ENCODE peak calls at places on chromosomes 13 and 19, in four cellular contexts. Z is breast epithelium; B is left lung; F is CD8-positive, alpha-beta T cell. E is an unnamed sample.

GRCh38 chr19:45391346-45391745 is 13.5 kb downstream of the PPP1R13L start:
- DNase-seq in B (no peak), Z (no peak), F (no peak), E (no peak)

GRCh38 chr13:44710576-44710975 is 134.4 kb upstream of the TSC22D1 start:
- DNase-seq in F (no peak), Z (no peak), B (no peak), E (no peak)

GRCh38 chr13:51221674-51222509 is at the start of gene FAM124A:
- DNase-seq in B (no peak), Z (no peak), F (no peak), E (peak)

GRCh38 chr13:113089693-113090414 is 15.7 kb upstream of the F7 start:
- DNase-seq in Z (no peak), F (no peak), B (peak), E (peak)

GRCh38 chr19:47021536-47022139 is 2.0 kb downstream of the NPAS1 start:
- DNase-seq in Z (no peak), B (peak), F (no peak), E (no peak)

GRCh38 chr13:38530492-38530891 is 156.4 kb upstream of the FREM2 start:
- DNase-seq in B (no peak), Z (no peak), F (no peak), E (no peak)

GRCh38 chr19:55372316-55373081 is 2.2 kb upstream of the IL11 start:
- DNase-seq in B (no peak), Z (no peak), F (peak), E (no peak)

GRCh38 chr19:17404621-17405249 is 695 bp downstream of the BST2 start:
- DNase-seq in Z (no peak), F (no peak), B (no peak), E (no peak)

GRCh38 chr19:4524808-4525562 is 6.7 kb upstream of the PLIN4 start:
- DNase-seq in B (peak), Z (no peak), F (peak), E (peak)

GRCh38 chr13:39038569-39038898 is 278 bp downstream of the NHLRC3 start:
- DNase-seq in Z (no peak), B (peak), F (peak), E (peak)

GRCh38 chr19:892243-892996 is 567 bp downstream of the MED16 start:
- DNase-seq in Z (no peak), F (peak), B (no peak), E (peak)

GRCh38 chr19:38690146-38690545 is 42.7 kb downstream of the ACTN4 start:
- DNase-seq in B (no peak), F (no peak), Z (no peak), E (no peak)

GRCh38 chr19:29476528-29476927 is 49.3 kb upstream of the VSTM2B start:
- DNase-seq in F (no peak), Z (no peak), B (no peak), E (no peak)

GRCh38 chr19:45059258-45059965 is 16.9 kb downstream of the ZNF296 start:
- DNase-seq in F (peak), B (no peak), Z (peak), E (no peak)

GRCh38 chr19:17418710-17419109 is 1.1 kb upstream of the MVB12A start:
- DNase-seq in Z (no peak), F (no peak), B (no peak), E (no peak)

GRCh38 chr13:104460553-104460952 is 1394.3 kb upstream of the SLC10A2 start:
- DNase-seq in Z (no peak), B (no peak), F (no peak), E (no peak)

GRCh38 chr13:91904597-91904996 is 506.2 kb downstream of the GPC5 start:
- DNase-seq in Z (no peak), B (no peak), F (no peak), E (no peak)

GRCh38 chr19:7692417-7693088 is 9.4 kb downstream of the FCER2 start:
- DNase-seq in F (peak), Z (no peak), B (no peak), E (no peak)

GRCh38 chr13:75830842-75831241 is 194.7 kb downstream of the LMO7 start:
- DNase-seq in B (no peak), F (no peak), Z (no peak), E (no peak)

GRCh38 chr13:99866781-99867180 is 104.8 kb downstream of the ZIC5 start:
- DNase-seq in B (no peak), Z (no peak), F (no peak), E (no peak)

GRCh38 chr19:644363-644762 is 4.7 kb downstream of the FGF22 start:
- DNase-seq in F (no peak), B (no peak), Z (no peak), E (no peak)

GRCh38 chr19:18435848-18436631 is 1.9 kb downstream of the ISYNA1 start:
- DNase-seq in F (no peak), B (no peak), Z (no peak), E (no peak)

GRCh38 chr19:28880735-28881401 is 332.1 kb downstream of the UQCRFS1 start:
- DNase-seq in Z (no peak), B (no peak), F (no peak), E (no peak)

GRCh38 chr19:18531485-18531884 is 9.6 kb upstream of the ELL start:
- DNase-seq in Z (no peak), B (no peak), F (no peak), E (no peak)

GRCh38 chr19:37361994-37362393 is 8.9 kb upstream of the ZNF527 start:
- DNase-seq in B (no peak), Z (no peak), F (no peak), E (no peak)

GRCh38 chr13:114309806-114310410 is 4.4 kb upstream of the CHAMP1 start:
- DNase-seq in Z (no peak), B (no peak), F (no peak), E (no peak)

GRCh38 chr19:12669272-12670158 is 2.9 kb downstream of the WDR83 start:
- DNase-seq in B (peak), F (peak), Z (peak), E (peak)

GRCh38 chr13:94602467-94602866 is 810 bp downstream of the GPR180 start:
- DNase-seq in B (no peak), F (no peak), Z (no peak), E (no peak)

GRCh38 chr19:46927106-46927505 is 66.3 kb downstream of the ARHGAP35 start:
- DNase-seq in Z (no peak), F (no peak), B (no peak), E (no peak)

GRCh38 chr13:24627090-24627714 is 53.0 kb upstream of the ATP12A start:
- DNase-seq in F (no peak), Z (no peak), B (no peak), E (no peak)

GRCh38 chr13:35818577-35819165 is 312.5 kb downstream of the DCLK1 start:
- DNase-seq in Z (no peak), F (no peak), B (no peak), E (no peak)

GRCh38 chr13:40790232-40790631 is 821 bp downstream of the SLC25A15 start:
- DNase-seq in F (no peak), B (no peak), Z (no peak), E (no peak)
- H3K4me3 ChIP-seq in F (peak), B (no peak), Z (peak), E (peak)

GRCh38 chr13:41428155-41428554 is 29.2 kb upstream of the RGCC start:
- DNase-seq in F (peak), Z (no peak), B (peak), E (no peak)
- TF ChIP-seq CTCF in F (peak), Z (no peak), B (no peak), E (no peak)

GRCh38 chr13:43669101-43669500 is 117.7 kb downstream of the ENOX1 start:
- DNase-seq in B (no peak), Z (no peak), F (no peak), E (no peak)

GRCh38 chr13:43665388-43665787 is 121.4 kb downstream of the ENOX1 start:
- DNase-seq in F (no peak), B (no peak), Z (no peak), E (no peak)

GRCh38 chr13:43664700-43665191 is 122.0 kb downstream of the ENOX1 start:
- DNase-seq in B (no peak), F (no peak), Z (no peak), E (peak)

GRCh38 chr13:43663474-43664090 is 123.2 kb downstream of the ENOX1 start:
- DNase-seq in F (no peak), B (no peak), Z (no peak), E (no peak)

GRCh38 chr13:43666403-43666802 is 120.4 kb downstream of the ENOX1 start:
- DNase-seq in Z (no peak), B (no peak), F (no peak), E (no peak)
- H3K4me3 ChIP-seq in Z (no peak), B (no peak), F (no peak), E (no peak)

GRCh38 chr13:66111628-66112027 is 1118.5 kb downstream of the PCDH9 start:
- DNase-seq in Z (no peak), B (no peak), F (no peak), E (no peak)
- TF ChIP-seq CTCF in Z (no peak), B (no peak), F (no peak), E (no peak)

E was measured in pancreas.